ENCODE peak calls at places on chromosomes 1 and 21, in ten cellular contexts. One of them, this sample, is unnamed.

GRCh38 chr21:42400525-42400924 is 3.2 kb upstream of the UBASH3A start:
- DNase-seq in Caco-2: no peak
- DNase-seq in fibroblast of pulmonary artery: peak
- DNase-seq in cardiac muscle cell: peak
- DNase-seq in cardiac fibroblast: no peak
- DNase-seq in left lung: no peak
- DNase-seq in left ventricle myocardium inferior: no peak
- DNase-seq in body of pancreas: no peak
- DNase-seq in heart left ventricle: no peak
- DNase-seq in right atrium auricular region: no peak
- DNase-seq in this sample: no peak

GRCh38 chr1:226520640-226521355 is 27.8 kb upstream of the STUM start:
- DNase-seq in Caco-2: no peak
- DNase-seq in left lung: no peak
- DNase-seq in cardiac fibroblast: no peak
- DNase-seq in cardiac muscle cell: no peak
- DNase-seq in body of pancreas: no peak
- DNase-seq in right atrium auricular region: no peak
- DNase-seq in left ventricle myocardium inferior: no peak
- DNase-seq in fibroblast of pulmonary artery: no peak
- DNase-seq in heart left ventricle: no peak
- DNase-seq in this sample: no peak

GRCh38 chr1:113747376-113747775 is 11.9 kb downstream of the PHTF1 start:
- DNase-seq in fibroblast of pulmonary artery: peak
- DNase-seq in left ventricle myocardium inferior: no peak
- DNase-seq in cardiac fibroblast: peak
- DNase-seq in heart left ventricle: no peak
- DNase-seq in cardiac muscle cell: peak
- DNase-seq in Caco-2: no peak
- DNase-seq in left lung: no peak
- DNase-seq in right atrium auricular region: no peak
- DNase-seq in body of pancreas: no peak
- DNase-seq in this sample: no peak

GRCh38 chr21:39363607-39364555 is 15.0 kb upstream of the HMGN1 start:
- DNase-seq in left ventricle myocardium inferior: no peak
- DNase-seq in cardiac muscle cell: no peak
- DNase-seq in body of pancreas: no peak
- DNase-seq in cardiac fibroblast: no peak
- DNase-seq in Caco-2: no peak
- DNase-seq in right atrium auricular region: no peak
- DNase-seq in heart left ventricle: no peak
- DNase-seq in left lung: no peak
- DNase-seq in fibroblast of pulmonary artery: no peak
- DNase-seq in this sample: no peak

GRCh38 chr1:202349263-202349928 is 897 bp downstream of the PPP1R12B start:
- DNase-seq in cardiac fibroblast: peak
- DNase-seq in Caco-2: no peak
- DNase-seq in cardiac muscle cell: peak
- DNase-seq in left lung: no peak
- DNase-seq in fibroblast of pulmonary artery: peak
- DNase-seq in body of pancreas: peak
- DNase-seq in left ventricle myocardium inferior: no peak
- DNase-seq in right atrium auricular region: no peak
- DNase-seq in heart left ventricle: no peak
- DNase-seq in this sample: no peak

GRCh38 chr1:82220754-82221153 is 420.0 kb downstream of the ADGRL2 start:
- DNase-seq in fibroblast of pulmonary artery: no peak
- DNase-seq in cardiac muscle cell: no peak
- DNase-seq in left ventricle myocardium inferior: no peak
- DNase-seq in Caco-2: no peak
- DNase-seq in right atrium auricular region: no peak
- DNase-seq in body of pancreas: no peak
- DNase-seq in left lung: no peak
- DNase-seq in heart left ventricle: no peak
- DNase-seq in cardiac fibroblast: no peak
- DNase-seq in this sample: no peak

GRCh38 chr21:29104239-29104708 is 26.2 kb upstream of the MAP3K7CL start:
- DNase-seq in heart left ventricle: no peak
- DNase-seq in fibroblast of pulmonary artery: no peak
- DNase-seq in Caco-2: no peak
- DNase-seq in left lung: no peak
- DNase-seq in cardiac fibroblast: no peak
- DNase-seq in cardiac muscle cell: no peak
- DNase-seq in right atrium auricular region: no peak
- DNase-seq in left ventricle myocardium inferior: no peak
- DNase-seq in body of pancreas: no peak
- DNase-seq in this sample: no peak

GRCh38 chr1:68197891-68198290 is 34.4 kb downstream of the WLS start:
- DNase-seq in body of pancreas: peak
- DNase-seq in heart left ventricle: no peak
- DNase-seq in left lung: no peak
- DNase-seq in cardiac muscle cell: no peak
- DNase-seq in cardiac fibroblast: no peak
- DNase-seq in Caco-2: peak
- DNase-seq in left ventricle myocardium inferior: no peak
- DNase-seq in fibroblast of pulmonary artery: no peak
- DNase-seq in right atrium auricular region: no peak
- DNase-seq in this sample: no peak

GRCh38 chr1:246708166-246708565 is 16.0 kb upstream of the SCCPDH start:
- DNase-seq in Caco-2: no peak
- DNase-seq in fibroblast of pulmonary artery: peak
- DNase-seq in cardiac fibroblast: peak
- DNase-seq in heart left ventricle: no peak
- DNase-seq in cardiac muscle cell: no peak
- DNase-seq in left lung: no peak
- DNase-seq in left ventricle myocardium inferior: no peak
- DNase-seq in right atrium auricular region: no peak
- DNase-seq in body of pancreas: no peak
- DNase-seq in this sample: no peak

GRCh38 chr1:15833069-15833679 is 14.3 kb upstream of the SPEN start:
- DNase-seq in fibroblast of pulmonary artery: no peak
- DNase-seq in left lung: peak
- DNase-seq in heart left ventricle: peak
- DNase-seq in cardiac muscle cell: no peak
- DNase-seq in body of pancreas: peak
- DNase-seq in right atrium auricular region: peak
- DNase-seq in left ventricle myocardium inferior: peak
- DNase-seq in cardiac fibroblast: no peak
- DNase-seq in Caco-2: no peak
- DNase-seq in this sample: peak

GRCh38 chr1:211699059-211699458 is 23.6 kb upstream of the NEK2 start:
- DNase-seq in heart left ventricle: no peak
- DNase-seq in body of pancreas: no peak
- DNase-seq in cardiac muscle cell: no peak
- DNase-seq in fibroblast of pulmonary artery: no peak
- DNase-seq in cardiac fibroblast: no peak
- DNase-seq in left ventricle myocardium inferior: no peak
- DNase-seq in Caco-2: no peak
- DNase-seq in right atrium auricular region: no peak
- DNase-seq in left lung: peak
- DNase-seq in this sample: no peak

GRCh38 chr1:211695135-211695816 is 19.9 kb upstream of the NEK2 start:
- DNase-seq in left ventricle myocardium inferior: no peak
- DNase-seq in body of pancreas: no peak
- DNase-seq in cardiac fibroblast: peak
- DNase-seq in fibroblast of pulmonary artery: no peak
- DNase-seq in heart left ventricle: no peak
- DNase-seq in Caco-2: peak
- DNase-seq in left lung: no peak
- DNase-seq in right atrium auricular region: no peak
- DNase-seq in cardiac muscle cell: peak
- DNase-seq in this sample: no peak

GRCh38 chr1:211701733-211702132 is 26.3 kb upstream of the NEK2 start:
- DNase-seq in Caco-2: no peak
- DNase-seq in heart left ventricle: no peak
- DNase-seq in cardiac muscle cell: no peak
- DNase-seq in body of pancreas: no peak
- DNase-seq in left lung: no peak
- DNase-seq in cardiac fibroblast: no peak
- DNase-seq in left ventricle myocardium inferior: no peak
- DNase-seq in fibroblast of pulmonary artery: no peak
- DNase-seq in right atrium auricular region: no peak
- DNase-seq in this sample: no peak

GRCh38 chr1:211698161-211699026 is 23.0 kb upstream of the NEK2 start:
- DNase-seq in cardiac muscle cell: peak
- DNase-seq in body of pancreas: peak
- DNase-seq in left lung: peak
- DNase-seq in cardiac fibroblast: peak
- DNase-seq in heart left ventricle: peak
- DNase-seq in fibroblast of pulmonary artery: peak
- DNase-seq in right atrium auricular region: peak
- DNase-seq in left ventricle myocardium inferior: peak
- DNase-seq in Caco-2: peak
- DNase-seq in this sample: peak

GRCh38 chr1:211697356-211697755 is 21.9 kb upstream of the NEK2 start:
- DNase-seq in Caco-2: no peak
- DNase-seq in body of pancreas: no peak
- DNase-seq in cardiac fibroblast: no peak
- DNase-seq in fibroblast of pulmonary artery: no peak
- DNase-seq in cardiac muscle cell: no peak
- DNase-seq in heart left ventricle: no peak
- DNase-seq in right atrium auricular region: no peak
- DNase-seq in left lung: no peak
- DNase-seq in left ventricle myocardium inferior: no peak
- DNase-seq in this sample: no peak
- TF ChIP-seq CTCF in Caco-2: no peak
- TF ChIP-seq CTCF in body of pancreas: no peak
- TF ChIP-seq CTCF in cardiac fibroblast: no peak
- TF ChIP-seq CTCF in fibroblast of pulmonary artery: no peak
- TF ChIP-seq CTCF in cardiac muscle cell: no peak
- TF ChIP-seq CTCF in heart left ventricle: no peak
- TF ChIP-seq CTCF in right atrium auricular region: no peak
- TF ChIP-seq CTCF in left lung: no peak
- TF ChIP-seq CTCF in left ventricle myocardium inferior: no peak
- TF ChIP-seq CTCF in this sample: no peak

DNA sequence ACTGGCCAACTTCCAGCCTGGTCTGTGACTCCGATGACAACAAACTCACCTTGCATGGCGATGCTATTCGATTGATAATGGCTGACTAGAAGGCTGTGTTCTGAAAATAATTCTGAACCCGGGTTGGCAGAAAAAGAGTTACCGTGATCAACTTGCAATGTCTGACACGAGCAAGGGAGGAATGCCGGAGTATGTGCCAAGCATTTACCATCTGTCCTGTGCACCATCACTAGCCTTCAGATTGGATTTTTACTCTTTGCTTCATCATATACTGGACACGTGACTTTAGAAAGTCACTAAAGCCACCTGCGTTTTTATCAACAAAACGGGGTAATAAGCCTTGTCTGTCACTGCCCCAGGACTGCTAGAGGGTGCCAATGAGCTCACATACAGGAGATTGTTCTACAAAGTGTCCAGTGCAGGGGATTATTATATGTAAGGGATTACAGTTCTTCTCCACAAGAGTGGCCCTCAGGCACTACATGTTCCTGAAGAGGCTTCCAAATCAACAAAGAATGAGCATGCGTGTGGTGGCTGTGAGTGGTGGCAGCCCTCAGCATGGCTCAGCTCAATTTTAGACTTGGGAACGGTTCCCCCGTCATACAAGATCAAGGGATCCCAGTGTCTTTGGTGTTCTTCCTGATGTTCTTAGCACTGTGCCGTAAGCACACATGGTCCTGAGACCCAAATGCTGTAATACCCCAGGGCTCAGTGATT is 35.7 kb downstream of the SSBP3 start:
- DNase-seq in left ventricle myocardium inferior: no peak
- DNase-seq in cardiac fibroblast: no peak
- DNase-seq in body of pancreas: no peak
- DNase-seq in right atrium auricular region: no peak
- DNase-seq in fibroblast of pulmonary artery: no peak
- DNase-seq in heart left ventricle: no peak
- DNase-seq in cardiac muscle cell: no peak
- DNase-seq in left lung: no peak
- DNase-seq in Caco-2: no peak
- DNase-seq in this sample: no peak
- TF ChIP-seq CTCF in left ventricle myocardium inferior: no peak
- TF ChIP-seq CTCF in cardiac fibroblast: no peak
- TF ChIP-seq CTCF in body of pancreas: no peak
- TF ChIP-seq CTCF in right atrium auricular region: no peak
- TF ChIP-seq CTCF in fibroblast of pulmonary artery: no peak
- TF ChIP-seq CTCF in heart left ventricle: no peak
- TF ChIP-seq CTCF in cardiac muscle cell: no peak
- TF ChIP-seq CTCF in left lung: no peak
- TF ChIP-seq CTCF in Caco-2: no peak
- TF ChIP-seq CTCF in this sample: no peak

GRCh38 chr1:197902454-197903195 is at the start of gene C1orf53:
- DNase-seq in body of pancreas: peak
- DNase-seq in cardiac fibroblast: peak
- DNase-seq in Caco-2: peak
- DNase-seq in left lung: peak
- DNase-seq in fibroblast of pulmonary artery: peak
- DNase-seq in right atrium auricular region: peak
- DNase-seq in left ventricle myocardium inferior: peak
- DNase-seq in cardiac muscle cell: peak
- DNase-seq in heart left ventricle: peak
- DNase-seq in this sample: peak
- TF ChIP-seq CTCF in body of pancreas: peak
- TF ChIP-seq CTCF in cardiac fibroblast: no peak
- TF ChIP-seq CTCF in Caco-2: no peak
- TF ChIP-seq CTCF in left lung: no peak
- TF ChIP-seq CTCF in fibroblast of pulmonary artery: no peak
- TF ChIP-seq CTCF in right atrium auricular region: no peak
- TF ChIP-seq CTCF in left ventricle myocardium inferior: no peak
- TF ChIP-seq CTCF in cardiac muscle cell: no peak
- TF ChIP-seq CTCF in heart left ventricle: no peak
- TF ChIP-seq CTCF in this sample: no peak

GRCh38 chr1:53244126-53244525 is 5.8 kb upstream of the MAGOH start:
- DNase-seq in cardiac fibroblast: no peak
- DNase-seq in fibroblast of pulmonary artery: no peak
- DNase-seq in Caco-2: no peak
- DNase-seq in body of pancreas: no peak
- DNase-seq in cardiac muscle cell: no peak
- DNase-seq in left ventricle myocardium inferior: no peak
- DNase-seq in right atrium auricular region: no peak
- DNase-seq in heart left ventricle: no peak
- DNase-seq in left lung: no peak
- DNase-seq in this sample: no peak

GRCh38 chr1:53241828-53242227 is 3.5 kb upstream of the MAGOH start:
- DNase-seq in body of pancreas: no peak
- DNase-seq in Caco-2: no peak
- DNase-seq in cardiac fibroblast: no peak
- DNase-seq in heart left ventricle: no peak
- DNase-seq in fibroblast of pulmonary artery: no peak
- DNase-seq in cardiac muscle cell: no peak
- DNase-seq in left ventricle myocardium inferior: no peak
- DNase-seq in left lung: no peak
- DNase-seq in right atrium auricular region: no peak
- DNase-seq in this sample: no peak

GRCh38 chr1:53238197-53239155 is at the start of gene MAGOH:
- DNase-seq in right atrium auricular region: peak
- DNase-seq in body of pancreas: peak
- DNase-seq in cardiac muscle cell: peak
- DNase-seq in fibroblast of pulmonary artery: peak
- DNase-seq in left lung: peak
- DNase-seq in heart left ventricle: peak
- DNase-seq in left ventricle myocardium inferior: peak
- DNase-seq in Caco-2: peak
- DNase-seq in cardiac fibroblast: peak
- DNase-seq in this sample: peak

GRCh38 chr1:53246261-53247134 is 8.2 kb upstream of the MAGOH start:
- DNase-seq in left lung: no peak
- DNase-seq in cardiac fibroblast: peak
- DNase-seq in heart left ventricle: no peak
- DNase-seq in cardiac muscle cell: no peak
- DNase-seq in Caco-2: no peak
- DNase-seq in left ventricle myocardium inferior: no peak
- DNase-seq in right atrium auricular region: no peak
- DNase-seq in body of pancreas: no peak
- DNase-seq in fibroblast of pulmonary artery: peak
- DNase-seq in this sample: no peak

GRCh38 chr1:53242381-53242780 is 4.1 kb upstream of the MAGOH start:
- DNase-seq in left ventricle myocardium inferior: no peak
- DNase-seq in cardiac fibroblast: no peak
- DNase-seq in right atrium auricular region: no peak
- DNase-seq in body of pancreas: no peak
- DNase-seq in cardiac muscle cell: no peak
- DNase-seq in fibroblast of pulmonary artery: no peak
- DNase-seq in heart left ventricle: no peak
- DNase-seq in left lung: no peak
- DNase-seq in Caco-2: no peak
- DNase-seq in this sample: no peak
- TF ChIP-seq CTCF in left ventricle myocardium inferior: no peak
- TF ChIP-seq CTCF in cardiac fibroblast: no peak
- TF ChIP-seq CTCF in right atrium auricular region: no peak
- TF ChIP-seq CTCF in body of pancreas: no peak
- TF ChIP-seq CTCF in cardiac muscle cell: no peak
- TF ChIP-seq CTCF in fibroblast of pulmonary artery: no peak
- TF ChIP-seq CTCF in heart left ventricle: no peak
- TF ChIP-seq CTCF in left lung: no peak
- TF ChIP-seq CTCF in Caco-2: no peak
- TF ChIP-seq CTCF in this sample: no peak